ENCODE peak calls at places on chromosomes 6 and 20, in ten cellular contexts. V is kidney, S is HFF-Myc, L is hepatocyte, A is dorsolateral prefrontal cortex, W is A549, D is body of pancreas, F is aorta, O is fibroblast of villous mesenchyme, B is fibroblast of lung. P is an unnamed sample.

GRCh38 chr6:56838965-56839364 is 115.9 kb upstream of the BEND6 start:
- DNase-seq in L (no peak), S (no peak), V (no peak), W (no peak), O (no peak), D (no peak), B (no peak), A (no peak), F (no peak), P (no peak)

GRCh38 chr6:29483186-29483585 is 4.6 kb downstream of the MAS1L start:
- DNase-seq in F (no peak), W (no peak), B (no peak), O (no peak), S (no peak), A (no peak), D (no peak), V (no peak), L (no peak), P (no peak)

GRCh38 chr20:21981607-21982344 is 276.3 kb downstream of the PAX1 start:
- DNase-seq in V (no peak), W (peak), S (no peak), D (no peak), A (no peak), O (no peak), F (peak), B (peak), L (peak), P (no peak)

GRCh38 chr6:16625319-16626240 is 135.7 kb downstream of the ATXN1 start:
- DNase-seq in O (no peak), D (no peak), F (no peak), B (peak), A (no peak), V (no peak), S (no peak), W (peak), L (no peak), P (no peak)

GRCh38 chr6:148109732-148110131 is 232.9 kb upstream of the SASH1 start:
- DNase-seq in F (no peak), O (no peak), A (no peak), S (no peak), D (peak), B (peak), L (peak), W (no peak), V (peak), P (no peak)

GRCh38 chr6:119858901-119859300 is 509.3 kb upstream of the MAN1A1 start:
- DNase-seq in B (peak), D (no peak), O (no peak), S (no peak), F (no peak), V (no peak), W (no peak), A (no peak), L (no peak), P (no peak)

GRCh38 chr6:16239090-16239797 is 857 bp downstream of the GMPR start:
- DNase-seq in D (peak), L (peak), V (peak), A (peak), B (peak), W (no peak), O (peak), F (peak), S (no peak), P (peak)

GRCh38 chr6:46184114-46184513 is 13.3 kb upstream of the ENPP5 start:
- DNase-seq in F (no peak), S (peak), L (peak), D (peak), V (no peak), A (no peak), B (peak), O (peak), W (no peak), P (no peak)

GRCh38 chr6:134007077-134007476 is 45.3 kb downstream of the SLC2A12 start:
- DNase-seq in S (no peak), F (no peak), W (no peak), L (no peak), O (no peak), B (no peak), D (peak), A (no peak), V (peak), P (no peak)

GRCh38 chr6:126170433-126170832 is 169.5 kb upstream of the CENPW start:
- DNase-seq in W (no peak), A (no peak), S (no peak), D (no peak), O (no peak), B (no peak), L (no peak), F (no peak), V (no peak), P (no peak)

GRCh38 chr6:27669278-27669797 is 196.4 kb upstream of the ZNF184 start:
- DNase-seq in D (no peak), B (no peak), W (no peak), S (no peak), V (no peak), L (no peak), F (no peak), O (peak), A (no peak), P (no peak)

GRCh38 chr20:58531063-58531462 is 15.9 kb upstream of the APCDD1L start:
- DNase-seq in D (no peak), O (no peak), A (no peak), W (no peak), L (no peak), V (no peak), F (no peak), S (no peak), B (no peak), P (no peak)

GRCh38 chr6:150492941-150493340 is 106.7 kb upstream of the PLEKHG1 start:
- DNase-seq in O (peak), W (peak), A (no peak), L (no peak), V (no peak), S (peak), B (peak), F (no peak), D (peak), P (no peak)

GRCh38 chr6:21595265-21595950 is 1.9 kb downstream of the SOX4 start:
- DNase-seq in B (no peak), A (no peak), D (peak), F (peak), S (no peak), O (peak), L (peak), V (peak), W (peak), P (no peak)

GRCh38 chr20:62898093-62898964 is 28.0 kb downstream of the DIDO1 start:
- DNase-seq in B (no peak), W (no peak), D (no peak), O (no peak), A (no peak), S (no peak), V (no peak), L (no peak), F (no peak), P (no peak)

GRCh38 chr20:25508083-25508770 is 77.1 kb downstream of the NINL start:
- DNase-seq in V (peak), D (peak), S (no peak), L (peak), A (no peak), F (peak), B (peak), O (peak), W (peak), P (no peak)

GRCh38 chr6:145245119-145245518 is 490.2 kb downstream of the EPM2A start:
- DNase-seq in S (no peak), F (no peak), V (no peak), D (no peak), A (no peak), W (no peak), L (no peak), O (peak), B (peak), P (no peak)

GRCh38 chr6:135030056-135030473 is 24.6 kb downstream of the HBS1L start:
- DNase-seq in L (no peak), W (no peak), D (no peak), A (no peak), B (no peak), O (no peak), V (no peak), S (no peak), F (no peak), P (no peak)

GRCh38 chr6:154614101-154614500 is 103.6 kb upstream of the CNKSR3 start:
- DNase-seq in S (peak), B (peak), V (no peak), F (no peak), O (peak), L (no peak), A (no peak), W (no peak), D (no peak), P (no peak)

GRCh38 chr20:50691585-50692552 is 527 bp upstream of the RIPOR3 start:
- DNase-seq in S (no peak), O (peak), L (peak), A (no peak), V (no peak), D (no peak), W (no peak), B (peak), F (no peak), P (no peak)

GRCh38 chr6:106519460-106520394 is 109.6 kb downstream of the RTN4IP1 start:
- DNase-seq in V (peak), B (peak), S (peak), O (peak), A (no peak), W (peak), D (no peak), L (peak), F (peak), P (no peak)

GRCh38 chr6:125300992-125301434 is 754 bp downstream of the HDDC2 start:
- DNase-seq in A (no peak), F (no peak), S (no peak), D (no peak), B (peak), L (peak), W (no peak), O (peak), V (no peak), P (no peak)

GRCh38 chr6:148134566-148134965 is 208.1 kb upstream of the SASH1 start:
- DNase-seq in V (no peak), L (no peak), A (no peak), F (no peak), B (no peak), W (no peak), O (peak), S (no peak), D (no peak), P (no peak)

GRCh38 chr20:52102559-52102958 is 89.0 kb downstream of the ZFP64 start:
- DNase-seq in F (no peak), A (no peak), B (no peak), W (no peak), S (no peak), O (no peak), V (no peak), L (no peak), D (no peak), P (no peak)

GRCh38 chr20:52105045-52105572 is 86.5 kb downstream of the ZFP64 start:
- DNase-seq in V (peak), D (peak), F (no peak), W (peak), S (no peak), B (peak), A (peak), O (peak), L (peak), P (no peak)

GRCh38 chr20:52103469-52103910 is 88.1 kb downstream of the ZFP64 start:
- DNase-seq in F (no peak), A (no peak), S (no peak), L (no peak), V (no peak), O (peak), W (no peak), B (peak), D (no peak), P (no peak)

GRCh38 chr20:52104546-52105044 is 87.0 kb downstream of the ZFP64 start:
- DNase-seq in A (no peak), V (no peak), B (peak), F (no peak), W (peak), S (no peak), D (no peak), L (peak), O (peak), P (no peak)

GRCh38 chr20:52103911-52104545 is 87.6 kb downstream of the ZFP64 start:
- DNase-seq in D (no peak), L (no peak), V (no peak), F (no peak), W (no peak), S (no peak), O (peak), A (no peak), B (peak), P (no peak)
- H3K4me3 ChIP-seq in D (no peak), L (peak), V (peak), F (no peak), W (peak), S (peak), O (peak), A (peak), B (peak), P (peak)

GRCh38 chr20:36523341-36523740 is 18.0 kb upstream of the MYL9 start:
- DNase-seq in W (no peak), O (peak), L (no peak), S (no peak), B (no peak), A (no peak), D (no peak), V (no peak), F (no peak), P (no peak)
- H3K4me3 ChIP-seq in W (no peak), O (no peak), L (no peak), S (no peak), B (no peak), A (no peak), D (no peak), V (no peak), F (no peak), P (no peak)

GRCh38 chr20:59938221-59938620 is 1.9 kb downstream of the PPP1R3D start:
- DNase-seq in W (no peak), L (no peak), D (no peak), O (peak), S (no peak), V (no peak), F (no peak), B (peak), A (no peak), P (no peak)
- H3K4me3 ChIP-seq in W (no peak), L (no peak), D (no peak), O (peak), S (peak), V (peak), F (no peak), B (no peak), A (peak), P (no peak)

DNA sequence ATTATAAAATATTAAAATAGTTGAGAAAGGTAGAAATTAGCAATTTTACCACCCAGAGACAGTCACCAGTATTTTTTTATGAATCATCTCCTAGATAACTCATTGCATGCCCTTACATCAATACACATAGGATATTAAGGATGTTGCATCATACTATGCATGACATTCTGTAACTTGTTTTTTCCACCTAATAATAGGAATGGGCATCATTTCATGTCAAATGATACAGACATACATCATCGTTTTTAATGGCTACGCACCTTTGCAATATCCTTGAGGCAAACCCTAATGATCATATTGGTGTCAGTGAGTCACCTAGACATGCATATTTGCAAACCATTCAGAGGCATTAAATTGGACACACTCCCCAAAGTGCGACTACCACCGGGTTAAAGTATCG is 309.7 kb upstream of the AGPAT4 start:
- DNase-seq in B (no peak), V (no peak), L (no peak), W (no peak), S (no peak), D (no peak), A (no peak), F (no peak), O (no peak), P (no peak)
- H3K4me3 ChIP-seq in B (no peak), V (no peak), L (no peak), W (no peak), S (no peak), D (no peak), A (no peak), F (no peak), O (no peak), P (no peak)